ENCODE peak calls at places on chromosomes 5 and 9, in eight cellular contexts. D is coronary artery, U is upper lobe of right lung, W is fibroblast of mammary gland, S is fibroblast of pulmonary artery, Q is adrenal gland, T is AG10803, B is iPS DF 6.9. Z is an unnamed sample.

GRCh38 chr9:27925815-27926214 is 352.5 kb upstream of the C9orf72 start:
- DNase-seq in D (no peak), U (no peak), W (no peak), S (no peak), Q (no peak), T (no peak), B (no peak), Z (no peak)

GRCh38 chr9:86695904-86696424 is 251.3 kb downstream of the GAS1 start:
- DNase-seq in D (no peak), U (no peak), W (peak), S (peak), Q (no peak), T (peak), B (no peak), Z (no peak)

GRCh38 chr9:27086818-27087680 is 22.0 kb upstream of the TEK start:
- DNase-seq in D (no peak), U (no peak), W (peak), S (peak), Q (no peak), T (peak), B (no peak), Z (no peak)

GRCh38 chr5:53172630-53173029 is 63.1 kb upstream of the MOCS2 start:
- DNase-seq in D (no peak), U (no peak), W (no peak), S (no peak), Q (no peak), T (no peak), B (no peak), Z (no peak)

GRCh38 chr5:78626009-78626571 is 22.5 kb downstream of the LHFPL2 start:
- DNase-seq in D (no peak), U (no peak), W (peak), S (no peak), Q (no peak), T (peak), B (no peak), Z (no peak)

GRCh38 chr5:2263763-2264162 is 381.0 kb upstream of the IRX4 start:
- DNase-seq in D (peak), U (peak), W (no peak), S (no peak), Q (no peak), T (no peak), B (no peak), Z (no peak)

GRCh38 chr5:177329883-177330282 is 18.2 kb upstream of the MXD3 start:
- DNase-seq in D (no peak), U (peak), W (no peak), S (no peak), Q (no peak), T (no peak), B (no peak), Z (no peak)

GRCh38 chr9:110975278-110975677 is 63.0 kb downstream of the LPAR1 start:
- DNase-seq in D (no peak), U (no peak), W (no peak), S (peak), Q (no peak), T (no peak), B (no peak), Z (no peak)

GRCh38 chr9:265209-265900 is 50.7 kb downstream of the DOCK8 start:
- DNase-seq in D (no peak), U (no peak), W (no peak), S (no peak), Q (peak), T (no peak), B (no peak), Z (no peak)

GRCh38 chr5:31824886-31825774 is 186.2 kb downstream of the PDZD2 start:
- DNase-seq in D (no peak), U (no peak), W (peak), S (peak), Q (peak), T (peak), B (no peak), Z (peak)

GRCh38 chr5:56985941-56986630 is 34.2 kb upstream of the MIER3 start:
- DNase-seq in D (no peak), U (no peak), W (no peak), S (no peak), Q (no peak), T (no peak), B (no peak), Z (no peak)

GRCh38 chr5:177601126-177601525 is 1.2 kb downstream of the B4GALT7 start:
- DNase-seq in D (peak), U (peak), W (no peak), S (no peak), Q (no peak), T (no peak), B (no peak), Z (no peak)

GRCh38 chr9:134053941-134054761 is 13.7 kb downstream of the BRD3 start:
- DNase-seq in D (no peak), U (no peak), W (no peak), S (no peak), Q (peak), T (no peak), B (no peak), Z (no peak)

GRCh38 chr9:27261517-27262211 is 35.3 kb downstream of the EQTN start:
- DNase-seq in D (no peak), U (no peak), W (no peak), S (no peak), Q (no peak), T (peak), B (no peak), Z (no peak)

GRCh38 chr5:13498279-13498678 is 446.2 kb downstream of the DNAH5 start:
- DNase-seq in D (no peak), U (no peak), W (no peak), S (no peak), Q (no peak), T (no peak), B (no peak), Z (no peak)

GRCh38 chr9:121640076-121640475 is 11.4 kb upstream of the DAB2IP start:
- DNase-seq in D (no peak), U (peak), W (peak), S (peak), Q (peak), T (no peak), B (no peak), Z (peak)

GRCh38 chr5:172707285-172708182 is 63.5 kb downstream of the DUSP1 start:
- DNase-seq in D (no peak), U (peak), W (peak), S (peak), Q (peak), T (peak), B (no peak), Z (no peak)

GRCh38 chr5:135071311-135071710 is 37.3 kb upstream of the PITX1 start:
- DNase-seq in D (no peak), U (peak), W (no peak), S (no peak), Q (no peak), T (no peak), B (no peak), Z (no peak)

GRCh38 chr5:149680810-149681221 is 49.3 kb upstream of the PPARGC1B start:
- DNase-seq in D (no peak), U (peak), W (no peak), S (no peak), Q (peak), T (no peak), B (no peak), Z (no peak)
- H3K4me3 ChIP-seq in D (no peak), U (no peak), W (no peak), S (no peak), Q (no peak), T (no peak), B (no peak), Z (no peak)

GRCh38 chr9:7056237-7056636 is 298.5 kb downstream of the KDM4C start:
- DNase-seq in D (no peak), U (no peak), W (no peak), S (no peak), Q (no peak), T (no peak), B (no peak), Z (no peak)
- H3K4me3 ChIP-seq in D (no peak), U (no peak), W (no peak), S (no peak), Q (no peak), T (no peak), B (no peak), Z (no peak)

GRCh38 chr5:151153766-151154272 is 3.8 kb downstream of the ANXA6 start:
- DNase-seq in D (no peak), U (no peak), W (no peak), S (no peak), Q (no peak), T (no peak), B (no peak), Z (no peak)

GRCh38 chr5:151153300-151153699 is 4.3 kb downstream of the ANXA6 start:
- DNase-seq in D (no peak), U (no peak), W (no peak), S (no peak), Q (no peak), T (no peak), B (no peak), Z (no peak)

GRCh38 chr5:151155777-151156731 is 1.5 kb downstream of the ANXA6 start:
- DNase-seq in D (no peak), U (no peak), W (peak), S (peak), Q (peak), T (peak), B (no peak), Z (no peak)

GRCh38 chr5:151156732-151157402 is 712 bp downstream of the ANXA6 start:
- DNase-seq in D (no peak), U (no peak), W (peak), S (no peak), Q (peak), T (peak), B (no peak), Z (no peak)

DNA sequence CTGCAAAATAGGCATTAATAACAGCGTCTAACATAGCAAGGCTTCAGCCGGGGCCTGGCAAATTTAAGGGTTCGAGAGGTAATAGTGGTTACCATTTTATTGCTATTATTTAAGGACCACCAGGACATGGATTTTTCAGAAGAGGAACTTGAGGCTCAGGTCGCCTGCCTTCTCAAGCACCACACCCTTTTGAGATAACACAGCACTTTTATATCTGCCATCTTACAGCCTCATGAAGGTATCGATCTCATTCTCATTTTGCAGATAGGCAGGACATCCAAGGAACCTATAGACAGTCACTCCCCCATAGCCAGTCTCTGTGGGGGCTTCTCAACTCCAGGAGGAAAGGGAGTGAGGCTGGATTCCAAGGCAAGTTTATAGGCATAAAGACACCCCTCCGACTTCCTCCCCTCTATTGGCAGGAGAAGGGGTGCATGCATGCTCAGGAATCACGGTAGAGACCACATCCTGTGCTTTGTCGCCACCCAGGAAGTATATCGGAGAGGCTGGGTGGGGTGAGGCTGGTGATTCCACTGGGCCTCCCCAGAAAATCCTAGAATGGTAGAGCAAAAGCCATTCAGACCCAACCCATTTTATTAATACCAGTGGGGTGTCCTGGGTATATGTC is 2.3 kb downstream of the ANXA6 start:
- DNase-seq in D (no peak), U (no peak), W (peak), S (no peak), Q (no peak), T (peak), B (no peak), Z (peak)
- H3K4me3 ChIP-seq in D (peak), U (peak), W (peak), S (peak), Q (no peak), T (peak), B (no peak), Z (peak)

GRCh38 chr5:5705010-5705409 is 282.5 kb downstream of the ICE1 start:
- DNase-seq in D (no peak), U (no peak), W (no peak), S (no peak), Q (no peak), T (no peak), B (no peak), Z (no peak)
- H3K4me3 ChIP-seq in D (no peak), U (no peak), W (no peak), S (no peak), Q (no peak), T (no peak), B (no peak), Z (no peak)

DNA sequence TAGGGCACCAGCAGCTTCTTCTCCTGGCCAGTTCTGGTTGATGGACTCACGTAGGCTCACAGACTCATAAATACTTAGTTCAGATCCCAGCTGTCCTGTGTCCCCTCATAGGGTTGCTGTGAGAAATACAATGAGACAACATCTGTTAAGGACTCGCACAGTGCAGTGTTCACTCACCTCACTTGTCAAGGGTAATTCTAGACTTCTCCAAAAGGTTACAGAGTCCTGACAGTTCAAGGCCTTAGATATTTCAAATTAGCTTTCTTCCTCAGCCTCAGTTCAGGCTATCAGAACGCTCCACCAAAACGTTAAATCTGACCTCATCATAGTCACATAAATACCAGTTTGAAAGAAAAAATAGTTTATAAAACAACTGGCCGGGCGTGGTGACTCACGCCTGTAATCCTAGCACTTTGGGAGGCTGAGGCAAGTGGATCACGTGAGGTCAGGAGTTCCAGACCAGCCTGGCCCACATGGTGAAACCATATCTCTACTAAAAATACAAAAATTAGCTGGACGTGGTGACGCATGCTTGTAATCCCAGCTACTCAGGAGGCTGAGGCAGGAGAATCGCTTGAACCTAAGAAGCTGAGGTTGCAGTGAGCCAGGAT is 106.3 kb downstream of the UGCG start:
- DNase-seq in D (no peak), U (no peak), W (peak), S (no peak), Q (no peak), T (no peak), B (no peak), Z (no peak)
- H3K4me3 ChIP-seq in D (no peak), U (no peak), W (no peak), S (no peak), Q (no peak), T (no peak), B (no peak), Z (no peak)

GRCh38 chr5:105794578-105794977 is 1876.2 kb downstream of the EFNA5 start:
- DNase-seq in D (no peak), U (no peak), W (no peak), S (no peak), Q (no peak), T (no peak), B (no peak), Z (no peak)
- H3K4me3 ChIP-seq in D (no peak), U (no peak), W (no peak), S (no peak), Q (no peak), T (no peak), B (no peak), Z (no peak)

GRCh38 chr5:141196363-141196762 is 3.1 kb upstream of the PCDHB11 start:
- DNase-seq in D (no peak), U (no peak), W (no peak), S (no peak), Q (no peak), T (no peak), B (no peak), Z (no peak)

GRCh38 chr5:141186897-141187512 is at the start of gene PCDHB9:
- DNase-seq in D (no peak), U (no peak), W (peak), S (peak), Q (no peak), T (peak), B (no peak), Z (no peak)

GRCh38 chr5:141192110-141192725 is at the start of gene PCDHB10:
- DNase-seq in D (no peak), U (no peak), W (peak), S (peak), Q (no peak), T (peak), B (no peak), Z (peak)
- H3K4me3 ChIP-seq in D (peak), U (no peak), W (no peak), S (no peak), Q (no peak), T (no peak), B (no peak), Z (no peak)

GRCh38 chr5:17004441-17005086 is 68.5 kb upstream of the MYO10 start:
- DNase-seq in D (no peak), U (no peak), W (no peak), S (no peak), Q (no peak), T (no peak), B (no peak), Z (no peak)

GRCh38 chr5:17001418-17001817 is 65.3 kb upstream of the MYO10 start:
- DNase-seq in D (no peak), U (no peak), W (peak), S (no peak), Q (no peak), T (no peak), B (no peak), Z (no peak)

GRCh38 chr5:17005087-17005828 is 69.2 kb upstream of the MYO10 start:
- DNase-seq in D (no peak), U (no peak), W (no peak), S (no peak), Q (no peak), T (peak), B (no peak), Z (no peak)

GRCh38 chr5:16995372-16995771 is 59.3 kb upstream of the MYO10 start:
- DNase-seq in D (no peak), U (no peak), W (no peak), S (peak), Q (no peak), T (no peak), B (no peak), Z (no peak)

GRCh38 chr5:17000296-17000939 is 64.3 kb upstream of the MYO10 start:
- DNase-seq in D (no peak), U (no peak), W (peak), S (peak), Q (no peak), T (peak), B (no peak), Z (no peak)
- H3K4me3 ChIP-seq in D (no peak), U (no peak), W (no peak), S (no peak), Q (no peak), T (no peak), B (no peak), Z (no peak)